ENCODE peak calls at places on chromosome 10, in four cellular contexts. R, H, D and T are unnamed samples.
A peak's percentile ranks its signal among the peaks of the same experiment; 100 is the strongest.

GRCh38 chr10:70052462-70053211 is at the start of gene MACROH2A2:
- DNase-seq in R (peak; percentile 66), H (peak; percentile 73), D (peak; percentile 63), T (peak; percentile 84)

GRCh38 chr10:131032329-131033165 is 279.0 kb downstream of the TCERG1L start:
- DNase-seq in R (no peak), H (no peak), D (no peak), T (no peak)

GRCh38 chr10:20877986-20878979 is 18.8 kb downstream of the NEBL start:
- DNase-seq in R (no peak), H (no peak), D (no peak), T (no peak)

GRCh38 chr10:87961314-87961713 is 97.9 kb downstream of the PTEN start:
- DNase-seq in R (peak; percentile 78), H (no peak), D (no peak), T (no peak)

GRCh38 chr10:73576178-73576889 is 14.8 kb downstream of the USP54 start:
- DNase-seq in R (peak; percentile 91), H (no peak), D (peak; percentile 43), T (no peak)

GRCh38 chr10:52635651-52636050 is 136.9 kb downstream of the MBL2 start:
- DNase-seq in R (no peak), H (no peak), D (no peak), T (no peak)

GRCh38 chr10:126908225-126908624 is 3.0 kb downstream of the DOCK1 start:
- DNase-seq in R (no peak), H (no peak), D (no peak), T (no peak)

GRCh38 chr10:102268333-102268999 is 23.1 kb downstream of the GBF1 start:
- DNase-seq in R (peak; percentile 59), H (no peak), D (no peak), T (no peak)

GRCh38 chr10:63197304-63198092 is 64.4 kb downstream of the NRBF2 start:
- DNase-seq in R (peak; percentile 93), H (no peak), D (no peak), T (no peak)

GRCh38 chr10:91340613-91341362 is 69.4 kb upstream of the HECTD2 start:
- DNase-seq in R (peak; percentile 94), H (no peak), D (no peak), T (no peak)

GRCh38 chr10:68099736-68100135 is 9.6 kb upstream of the MYPN start:
- DNase-seq in R (peak; percentile 89), H (no peak), D (no peak), T (no peak)

GRCh38 chr10:21427804-21428481 is 97.5 kb downstream of the SKIDA1 start:
- DNase-seq in R (peak; percentile 35), H (no peak), D (peak; percentile 24), T (no peak)

GRCh38 chr10:131159771-131160170 is 151.8 kb downstream of the TCERG1L start:
- DNase-seq in R (no peak), H (no peak), D (no peak), T (no peak)

GRCh38 chr10:68543004-68543918 is 15.9 kb upstream of the SLC25A16 start:
- DNase-seq in R (peak; percentile 84), H (peak; percentile 37), D (peak; percentile 71), T (no peak)

GRCh38 chr10:21747809-21748208 is 213.8 kb downstream of the MLLT10 start:
- DNase-seq in R (no peak), H (no peak), D (no peak), T (no peak)

GRCh38 chr10:79392020-79392398 is 44.7 kb downstream of the PPIF start:
- DNase-seq in R (no peak), H (no peak), D (no peak), T (no peak)

GRCh38 chr10:102523250-102524029 is 19.7 kb downstream of the SUFU start:
- DNase-seq in R (peak; percentile 83), H (no peak), D (peak; percentile 23), T (no peak)

GRCh38 chr10:44951827-44952226 is 7.8 kb upstream of the RASSF4 start:
- DNase-seq in R (no peak), H (no peak), D (no peak), T (peak; percentile 1)

GRCh38 chr10:123139521-123140163 is 3.9 kb downstream of the HMX3 start:
- DNase-seq in R (peak; percentile 18), H (peak; percentile 22), D (peak; percentile 93), T (no peak)

GRCh38 chr10:64486149-64486548 is 964.9 kb downstream of the REEP3 start:
- DNase-seq in R (peak; percentile 55), H (no peak), D (no peak), T (no peak)

GRCh38 chr10:130351466-130352290 is 215.5 kb downstream of the GLRX3 start:
- DNase-seq in R (no peak), H (no peak), D (no peak), T (no peak)

GRCh38 chr10:97154789-97155188 is 31.0 kb downstream of the SLIT1 start:
- DNase-seq in R (no peak), H (no peak), D (no peak), T (no peak)

GRCh38 chr10:5252177-5253037 is 55.8 kb downstream of the AKR1C4 start:
- DNase-seq in R (peak; percentile 22), H (peak; percentile 31), D (peak; percentile 18), T (peak; percentile 56)

DNA sequence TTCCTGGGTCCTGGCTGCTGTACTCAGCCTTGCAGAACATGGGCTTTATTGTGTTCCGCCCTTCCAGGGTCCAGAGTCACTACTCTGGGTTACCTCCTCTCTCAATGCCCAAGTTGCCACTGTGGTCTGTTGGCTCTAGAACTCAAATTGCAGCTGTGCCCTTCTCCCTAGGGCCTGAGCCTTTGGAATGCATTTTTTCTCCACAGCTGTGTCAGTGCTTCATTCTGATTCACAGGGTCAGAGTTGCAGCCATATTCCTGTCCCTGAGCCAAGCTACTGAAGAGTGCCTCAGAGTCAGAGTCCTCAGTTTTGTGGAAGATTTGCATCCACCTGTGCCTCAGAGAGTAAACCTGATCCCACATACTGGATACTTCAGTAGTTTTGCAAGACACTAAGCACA is 167.5 kb downstream of the ITGB1 start:
- DNase-seq in R (peak; percentile 60), H (no peak), D (no peak), T (no peak)
- TF ChIP-seq MAFK in R (no peak), H (no peak), D (no peak), T (no peak)

GRCh38 chr10:124408357-124408756 is 10.4 kb downstream of the OAT start:
- DNase-seq in R (no peak), H (no peak), D (no peak), T (no peak)

GRCh38 chr10:124402273-124402672 is 16.4 kb downstream of the OAT start:
- DNase-seq in R (no peak), H (no peak), D (no peak), T (no peak)

GRCh38 chr10:124401633-124402032 is 17.1 kb downstream of the OAT start:
- DNase-seq in R (no peak), H (no peak), D (no peak), T (no peak)

GRCh38 chr10:124407451-124407850 is 11.3 kb downstream of the OAT start:
- DNase-seq in R (no peak), H (no peak), D (no peak), T (no peak)

GRCh38 chr10:124403548-124403947 is 15.2 kb downstream of the OAT start:
- DNase-seq in R (peak; percentile 81), H (peak; percentile 67), D (peak; percentile 78), T (peak; percentile 57)
- TF ChIP-seq MAFK in R (peak; percentile 73), H (peak; percentile 92), D (peak; percentile 54), T (peak; percentile 65)

GRCh38 chr10:12389154-12389734 is 39.9 kb downstream of the CAMK1D start:
- DNase-seq in R (no peak), H (no peak), D (no peak), T (no peak)
- TF ChIP-seq MAFK in R (no peak), H (no peak), D (no peak), T (no peak)

DNA sequence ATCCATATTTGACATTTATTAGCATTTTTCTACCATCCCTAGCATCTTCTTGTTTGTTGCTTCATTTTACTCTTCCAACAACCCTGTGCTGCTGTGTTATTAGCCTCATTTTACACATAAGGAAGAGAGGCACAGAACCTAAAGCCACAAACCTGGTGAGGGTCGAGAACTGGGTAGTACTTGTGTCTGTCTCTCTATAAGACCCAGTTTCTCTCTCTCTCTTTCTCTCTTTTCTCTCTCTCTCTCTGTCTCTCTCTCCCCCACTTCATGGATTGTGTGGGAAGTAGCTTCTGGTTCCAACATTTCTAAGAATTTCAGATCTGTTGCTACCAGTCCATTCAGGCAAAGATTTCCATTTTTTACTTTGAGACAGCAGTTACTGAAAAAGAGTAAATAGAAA is 1.4 kb upstream of the FRA10AC1 start:
- DNase-seq in R (no peak), H (no peak), D (no peak), T (no peak)
- TF ChIP-seq MAFK in R (no peak), H (no peak), D (no peak), T (no peak)

DNA sequence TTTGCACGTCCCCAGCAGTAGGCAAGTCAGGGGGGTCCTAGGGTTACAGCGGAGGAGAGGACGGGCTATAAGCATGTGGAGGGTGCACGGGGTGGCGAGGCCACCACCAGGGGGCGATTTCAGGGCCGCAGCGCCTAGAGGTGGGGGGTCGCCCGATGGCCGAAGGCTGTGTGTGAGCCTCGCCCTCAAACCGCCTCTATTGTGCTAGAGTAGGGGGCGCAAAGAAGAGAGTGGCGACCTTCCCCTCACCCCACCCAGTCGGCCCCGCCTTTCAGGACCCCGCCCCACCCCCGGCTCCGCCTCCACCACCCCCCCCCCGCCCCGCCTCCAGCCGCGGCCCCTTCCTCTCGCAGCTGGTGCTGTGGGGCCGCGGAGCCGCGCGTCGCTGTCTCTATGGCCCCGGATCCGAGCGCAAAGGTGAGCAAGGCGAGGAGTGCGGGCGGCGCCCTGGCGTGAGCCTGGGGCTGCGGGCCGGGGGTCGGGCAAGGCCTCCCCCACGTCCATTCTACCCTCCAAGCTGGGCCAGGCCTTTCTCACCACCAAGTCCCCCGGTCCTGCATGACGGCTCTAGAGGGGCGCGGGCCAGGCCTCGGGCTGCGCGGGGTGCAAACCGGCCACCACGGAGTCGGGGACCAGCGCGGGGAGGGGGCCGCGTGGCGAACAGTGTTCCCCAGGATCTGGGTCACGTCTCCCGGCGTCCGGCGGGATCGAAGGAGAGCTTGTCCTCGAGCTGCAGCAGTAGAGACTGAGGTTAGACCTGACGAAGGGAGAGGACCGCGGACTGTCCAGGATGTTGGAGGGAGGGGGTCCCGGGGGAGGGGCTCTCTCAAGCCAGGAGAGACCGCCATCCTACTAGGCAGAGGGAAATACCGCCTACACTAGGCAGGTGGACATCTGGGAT is at the start of gene SEMA4G:
- DNase-seq in R (peak; percentile 12), H (peak; percentile 79), D (peak; percentile 80), T (peak; percentile 67)
- TF ChIP-seq MAFK in R (no peak), H (no peak), D (no peak), T (no peak)

GRCh38 chr10:42680267-42680666 is 41.9 kb upstream of the ZNF33B start:
- DNase-seq in R (no peak), H (no peak), D (no peak), T (no peak)

GRCh38 chr10:42684517-42684916 is 46.1 kb upstream of the ZNF33B start:
- DNase-seq in R (no peak), H (no peak), D (no peak), T (no peak)
- TF ChIP-seq MAFK in R (no peak), H (no peak), D (no peak), T (no peak)

GRCh38 chr10:117420768-117421167 is 45.5 kb upstream of the PDZD8 start:
- DNase-seq in R (no peak), H (no peak), D (no peak), T (no peak)

GRCh38 chr10:117413928-117414618 is 38.8 kb upstream of the PDZD8 start:
- DNase-seq in R (no peak), H (peak; percentile 14), D (peak; percentile 16), T (no peak)

GRCh38 chr10:117421985-117422384 is 46.7 kb upstream of the PDZD8 start:
- DNase-seq in R (no peak), H (no peak), D (no peak), T (no peak)

GRCh38 chr10:117419921-117420320 is 44.7 kb upstream of the PDZD8 start:
- DNase-seq in R (no peak), H (no peak), D (no peak), T (no peak)

GRCh38 chr10:117418121-117418520 is 42.9 kb upstream of the PDZD8 start:
- DNase-seq in R (no peak), H (no peak), D (no peak), T (no peak)
- TF ChIP-seq MAFK in R (no peak), H (no peak), D (no peak), T (no peak)